ENCODE peak calls at places on chromosome 18, in four cellular contexts. C is CD4-positive, alpha-beta T cell; B is foreskin fibroblast; K is mammary epithelial cell. Y is an unnamed sample.

GRCh38 chr18:79905389-79905911 is 46.0 kb downstream of the SLC66A2 start:
- DNase-seq in C (no peak), B (no peak), K (no peak), Y (peak; percentile 57)

GRCh38 chr18:75041586-75041985 is 167.4 kb downstream of the PTGR3 start:
- DNase-seq in B (peak; percentile 28), C (no peak), K (peak; percentile 2), Y (no peak)

GRCh38 chr18:78246041-78246440 is 733.6 kb upstream of the SALL3 start:
- DNase-seq in B (no peak), K (no peak), C (no peak), Y (no peak)

GRCh38 chr18:50079571-50080295 is 115.2 kb downstream of the MYO5B start:
- DNase-seq in K (no peak), B (no peak), C (no peak), Y (no peak)

GRCh38 chr18:45254683-45255082 is 360.6 kb upstream of the SLC14A2 start:
- DNase-seq in K (peak; percentile 13), C (no peak), B (peak; percentile 85), Y (no peak)

GRCh38 chr18:79615091-79615490 is 64.5 kb upstream of the CTDP1 start:
- DNase-seq in K (no peak), B (no peak), C (no peak), Y (peak; percentile 42)

GRCh38 chr18:73043231-73044000 is 175.6 kb upstream of the NETO1 start:
- DNase-seq in C (no peak), K (no peak), B (no peak), Y (no peak)

GRCh38 chr18:56977771-56978170 is 169.1 kb upstream of the BOD1L2 start:
- DNase-seq in K (no peak), B (no peak), C (no peak), Y (no peak)

GRCh38 chr18:31723998-31724711 is 36.5 kb downstream of the SLC25A52 start:
- DNase-seq in C (no peak), K (no peak), B (peak; percentile 33), Y (no peak)

GRCh38 chr18:27005589-27005988 is 140.1 kb upstream of the AQP4 start:
- DNase-seq in K (no peak), B (peak; percentile 16), C (no peak), Y (no peak)
- TF ChIP-seq CTCF in K (peak; percentile 50), B (peak; percentile 16), C (no peak), Y (no peak)

GRCh38 chr18:12274793-12275192 is 20.6 kb downstream of the CIDEA start:
- DNase-seq in C (no peak), K (no peak), B (no peak), Y (no peak)

GRCh38 chr18:12276736-12277554 is 22.8 kb downstream of the CIDEA start:
- DNase-seq in C (no peak), B (no peak), K (no peak), Y (no peak)

GRCh38 chr18:12278765-12279682 is 24.9 kb downstream of the CIDEA start:
- DNase-seq in C (no peak), B (peak; percentile 99), K (peak; percentile 87), Y (no peak)

GRCh38 chr18:12279781-12280531 is 25.8 kb downstream of the CIDEA start:
- DNase-seq in C (no peak), B (no peak), K (no peak), Y (no peak)

DNA sequence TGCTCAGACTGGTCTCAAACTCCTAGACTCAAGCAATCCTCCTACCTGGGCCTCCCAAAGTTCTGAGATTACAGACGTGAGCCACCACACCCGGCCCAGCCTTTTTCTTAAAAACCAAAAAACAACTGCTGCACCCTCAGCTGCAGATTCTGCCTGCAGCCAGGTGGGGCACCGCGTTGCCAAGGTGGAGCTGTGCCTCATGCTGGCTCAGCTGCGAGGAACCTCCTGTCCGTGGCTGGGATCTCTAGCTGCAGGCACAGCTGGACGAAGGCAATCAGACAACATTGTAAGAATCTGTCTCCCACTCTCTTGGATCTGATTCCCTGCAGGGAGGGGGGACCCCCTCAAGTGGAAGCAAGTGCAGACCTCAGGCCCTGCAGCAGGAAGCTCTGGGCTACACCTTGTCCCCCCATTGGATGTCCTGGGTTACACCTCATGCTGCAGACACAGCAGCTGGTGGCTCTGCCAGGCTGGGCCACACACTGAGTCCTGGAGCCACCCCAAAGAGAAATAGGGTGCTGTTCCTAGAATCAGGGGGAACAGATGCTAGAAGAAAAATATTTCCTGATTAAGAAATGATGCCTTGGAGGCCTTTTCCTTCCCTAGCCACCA is 24.1 kb downstream of the CIDEA start:
- DNase-seq in B (peak; percentile 44), K (peak; percentile 47), C (no peak), Y (no peak)
- TF ChIP-seq CTCF in B (peak; percentile 17), K (no peak), C (no peak), Y (no peak)

GRCh38 chr18:49059028-49059670 is 108.4 kb upstream of the SMAD7 start:
- DNase-seq in K (no peak), B (peak; percentile 22), C (no peak), Y (no peak)
- TF ChIP-seq CTCF in K (no peak), B (peak; percentile 19), C (no peak), Y (no peak)

GRCh38 chr18:62196079-62196478 is 9.0 kb downstream of the RELCH start:
- DNase-seq in C (no peak), B (no peak), K (no peak), Y (no peak)
- TF ChIP-seq CTCF in C (no peak), B (no peak), K (peak; percentile 14), Y (no peak)

GRCh38 chr18:46555724-46556123 is 101.3 kb downstream of the LOXHD1 start:
- DNase-seq in K (no peak), C (no peak), B (no peak), Y (no peak)
- TF ChIP-seq CTCF in K (peak; percentile 40), C (peak; percentile 16), B (peak; percentile 47), Y (peak; percentile 66)

GRCh38 chr18:36188912-36189311 is 1.6 kb downstream of the MOCOS start:
- DNase-seq in C (no peak), B (no peak), K (no peak), Y (no peak)
- TF ChIP-seq CTCF in C (no peak), B (no peak), K (no peak), Y (no peak)

GRCh38 chr18:51135361-51135760 is 62.1 kb downstream of the MEX3C start:
- DNase-seq in K (peak; percentile 93), B (peak; percentile 44), C (no peak), Y (no peak)

GRCh38 chr18:51132256-51132935 is 65.1 kb downstream of the MEX3C start:
- DNase-seq in K (no peak), B (no peak), C (no peak), Y (no peak)

GRCh38 chr18:51135795-51136194 is 61.7 kb downstream of the MEX3C start:
- DNase-seq in K (no peak), C (no peak), B (no peak), Y (no peak)

GRCh38 chr18:51134721-51135120 is 62.8 kb downstream of the MEX3C start:
- DNase-seq in K (no peak), C (no peak), B (no peak), Y (no peak)

GRCh38 chr18:51133580-51134160 is 63.8 kb downstream of the MEX3C start:
- DNase-seq in C (no peak), B (no peak), K (no peak), Y (no peak)
- TF ChIP-seq CTCF in C (no peak), B (no peak), K (no peak), Y (no peak)